ENCODE peak calls at places on chromosomes 13 and 19, in seven cellular contexts. Y, M, X, P, Q, L and A are unnamed samples.

GRCh38 chr19:45769054-45769782 is at the start of gene SIX5:
- DNase-seq in Y (peak; percentile 99), M (peak; percentile 89), X (peak; percentile 98), P (peak; percentile 99), Q (peak; percentile 97), L (peak; percentile 99), A (peak; percentile 100)

GRCh38 chr13:102726430-102726829 is 31.6 kb upstream of the METTL21C start:
- DNase-seq in Y (no peak), M (peak; percentile 34), X (no peak), P (no peak), Q (no peak), L (no peak), A (no peak)

GRCh38 chr13:101545521-101545920 is 93.0 kb downstream of the ITGBL1 start:
- DNase-seq in Y (no peak), M (no peak), X (no peak), P (no peak), Q (peak; percentile 35), L (no peak), A (no peak)

GRCh38 chr19:33746159-33746558 is 50.5 kb upstream of the KCTD15 start:
- DNase-seq in Y (no peak), M (no peak), X (no peak), P (no peak), Q (no peak), L (no peak), A (no peak)

GRCh38 chr13:87736849-87737400 is 65.8 kb downstream of the SLITRK5 start:
- DNase-seq in Y (no peak), M (peak; percentile 2), X (no peak), P (no peak), Q (no peak), L (no peak), A (no peak)

GRCh38 chr13:66312312-66313087 is 917.6 kb downstream of the PCDH9 start:
- DNase-seq in Y (peak; percentile 85), M (no peak), X (peak; percentile 42), P (no peak), Q (peak; percentile 74), L (no peak), A (no peak)

GRCh38 chr13:110950819-110951570 is 36.1 kb upstream of the ANKRD10 start:
- DNase-seq in Y (no peak), M (no peak), X (no peak), P (no peak), Q (no peak), L (no peak), A (no peak)

GRCh38 chr19:44645407-44646048 is 1.8 kb downstream of the PVR start:
- DNase-seq in Y (no peak), M (no peak), X (no peak), P (peak; percentile 7), Q (no peak), L (no peak), A (no peak)

GRCh38 chr19:51158474-51159129 is 16.5 kb downstream of the SIGLEC7 start:
- DNase-seq in Y (peak; percentile 42), M (peak; percentile 33), X (peak; percentile 8), P (no peak), Q (peak; percentile 3), L (no peak), A (peak; percentile 88)

GRCh38 chr19:50314724-50315700 is 14.2 kb downstream of the KCNC3 start:
- DNase-seq in Y (no peak), M (no peak), X (no peak), P (no peak), Q (no peak), L (no peak), A (no peak)

GRCh38 chr19:31568724-31569123 is 219.5 kb upstream of the TSHZ3 start:
- DNase-seq in Y (no peak), M (no peak), X (no peak), P (no peak), Q (no peak), L (peak; percentile 38), A (no peak)

GRCh38 chr13:23715762-23716235 is 145.6 kb downstream of the TNFRSF19 start:
- DNase-seq in Y (no peak), M (no peak), X (no peak), P (no peak), Q (no peak), L (no peak), A (peak; percentile 43)

GRCh38 chr13:23711355-23711754 is 141.1 kb downstream of the TNFRSF19 start:
- DNase-seq in Y (no peak), M (no peak), X (no peak), P (no peak), Q (no peak), L (no peak), A (no peak)

GRCh38 chr13:23714672-23715071 is 144.5 kb downstream of the TNFRSF19 start:
- DNase-seq in Y (no peak), M (no peak), X (no peak), P (no peak), Q (no peak), L (no peak), A (no peak)

GRCh38 chr13:23718916-23719470 is 148.8 kb downstream of the TNFRSF19 start:
- DNase-seq in Y (no peak), M (no peak), X (no peak), P (no peak), Q (no peak), L (no peak), A (no peak)

DNA sequence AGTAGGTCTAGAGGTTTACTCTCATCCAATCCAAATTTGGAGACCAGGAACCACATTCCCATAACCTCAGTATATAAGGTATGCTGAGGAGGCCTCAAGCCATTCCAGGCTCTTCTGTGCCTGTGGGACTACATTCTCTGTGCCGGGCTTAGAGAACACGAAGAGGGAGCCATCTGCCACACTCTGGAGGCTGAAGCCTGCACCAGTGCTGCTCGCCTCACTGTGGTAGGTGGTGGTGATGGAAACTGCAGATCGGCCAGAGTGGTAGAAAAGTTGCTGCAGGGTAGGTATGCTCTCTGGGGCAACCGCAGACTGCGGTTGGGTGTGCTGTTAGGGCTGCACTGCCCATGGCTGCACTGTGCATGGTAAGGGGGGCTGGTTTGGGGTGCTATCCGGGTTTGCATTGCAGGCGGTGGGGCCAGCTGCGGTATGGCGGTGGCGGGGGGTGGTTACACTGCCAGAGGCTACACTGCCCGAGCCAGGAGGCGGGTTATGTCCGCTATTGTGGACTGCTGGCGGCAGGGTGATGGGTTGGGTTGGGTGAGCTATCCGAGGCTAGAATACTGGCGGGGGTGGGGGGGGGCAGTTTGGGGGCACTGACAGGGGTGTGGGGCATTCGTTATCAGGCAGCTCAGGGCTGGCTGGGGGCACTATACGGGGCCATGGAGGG is 145.0 kb downstream of the TNFRSF19 start:
- DNase-seq in Y (no peak), M (no peak), X (no peak), P (no peak), Q (no peak), L (no peak), A (no peak)
- TF ChIP-seq CTCF in Y (no peak), M (no peak), X (no peak), P (no peak), Q (no peak), L (no peak), A (no peak)

DNA sequence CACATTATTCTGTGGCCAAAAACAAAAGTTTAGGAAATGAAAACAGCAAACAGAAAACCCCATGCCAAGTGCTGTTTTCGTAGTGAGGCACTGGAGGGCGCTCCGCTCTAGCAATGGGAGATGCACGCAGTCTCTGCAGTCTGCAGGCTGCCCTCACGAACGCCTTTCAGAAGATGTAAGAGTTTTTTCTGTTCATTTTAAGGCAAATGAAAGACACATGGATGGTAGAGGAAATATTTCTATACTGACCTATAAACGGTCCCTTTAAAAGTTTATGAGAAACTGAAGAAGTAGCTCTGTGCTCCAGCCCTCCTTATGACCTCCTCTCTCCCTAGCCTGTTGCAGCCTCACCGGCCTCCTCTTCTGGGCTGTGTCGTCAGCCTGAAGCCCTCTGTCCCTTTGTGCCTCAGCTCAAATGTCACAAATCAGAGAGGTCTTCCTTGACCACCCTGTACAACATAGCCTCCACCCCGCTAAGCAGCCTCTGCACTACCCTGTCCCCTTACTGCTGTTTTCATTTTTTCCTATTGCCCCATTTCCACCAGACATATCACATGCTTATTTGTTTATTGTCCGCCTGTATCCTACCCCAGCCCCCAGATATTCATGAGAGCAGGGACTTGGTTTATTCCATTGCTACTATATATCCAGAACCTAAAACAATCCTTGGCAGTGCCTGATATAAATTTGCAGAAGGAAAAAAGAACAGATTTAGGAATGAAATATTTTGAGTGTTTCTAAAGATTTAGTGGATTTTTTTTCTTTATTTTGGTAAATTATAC is 116.4 kb downstream of the TM9SF2 start:
- DNase-seq in Y (peak; percentile 65), M (no peak), X (peak; percentile 54), P (peak; percentile 70), Q (peak; percentile 53), L (peak; percentile 76), A (peak; percentile 10)
- TF ChIP-seq CTCF in Y (peak; percentile 85), M (peak; percentile 52), X (peak; percentile 88), P (peak; percentile 69), Q (peak; percentile 91), L (peak; percentile 85), A (no peak)

GRCh38 chr13:112883241-112883945 is 85.6 kb upstream of the MCF2L start:
- DNase-seq in Y (no peak), M (no peak), X (no peak), P (peak; percentile 37), Q (no peak), L (no peak), A (no peak)

GRCh38 chr13:112887557-112887991 is 81.4 kb upstream of the MCF2L start:
- DNase-seq in Y (no peak), M (no peak), X (no peak), P (peak; percentile 49), Q (no peak), L (no peak), A (no peak)

GRCh38 chr13:112887151-112887550 is 81.9 kb upstream of the MCF2L start:
- DNase-seq in Y (no peak), M (no peak), X (no peak), P (peak; percentile 50), Q (no peak), L (no peak), A (no peak)

GRCh38 chr13:112885782-112886268 is 83.2 kb upstream of the MCF2L start:
- DNase-seq in Y (peak; percentile 89), M (peak; percentile 74), X (peak; percentile 77), P (peak; percentile 94), Q (peak; percentile 89), L (peak; percentile 86), A (peak; percentile 29)

GRCh38 chr13:112885242-112885781 is 83.7 kb upstream of the MCF2L start:
- DNase-seq in Y (no peak), M (no peak), X (no peak), P (no peak), Q (no peak), L (no peak), A (no peak)
- TF ChIP-seq CTCF in Y (no peak), M (no peak), X (no peak), P (no peak), Q (no peak), L (no peak), A (no peak)

DNA sequence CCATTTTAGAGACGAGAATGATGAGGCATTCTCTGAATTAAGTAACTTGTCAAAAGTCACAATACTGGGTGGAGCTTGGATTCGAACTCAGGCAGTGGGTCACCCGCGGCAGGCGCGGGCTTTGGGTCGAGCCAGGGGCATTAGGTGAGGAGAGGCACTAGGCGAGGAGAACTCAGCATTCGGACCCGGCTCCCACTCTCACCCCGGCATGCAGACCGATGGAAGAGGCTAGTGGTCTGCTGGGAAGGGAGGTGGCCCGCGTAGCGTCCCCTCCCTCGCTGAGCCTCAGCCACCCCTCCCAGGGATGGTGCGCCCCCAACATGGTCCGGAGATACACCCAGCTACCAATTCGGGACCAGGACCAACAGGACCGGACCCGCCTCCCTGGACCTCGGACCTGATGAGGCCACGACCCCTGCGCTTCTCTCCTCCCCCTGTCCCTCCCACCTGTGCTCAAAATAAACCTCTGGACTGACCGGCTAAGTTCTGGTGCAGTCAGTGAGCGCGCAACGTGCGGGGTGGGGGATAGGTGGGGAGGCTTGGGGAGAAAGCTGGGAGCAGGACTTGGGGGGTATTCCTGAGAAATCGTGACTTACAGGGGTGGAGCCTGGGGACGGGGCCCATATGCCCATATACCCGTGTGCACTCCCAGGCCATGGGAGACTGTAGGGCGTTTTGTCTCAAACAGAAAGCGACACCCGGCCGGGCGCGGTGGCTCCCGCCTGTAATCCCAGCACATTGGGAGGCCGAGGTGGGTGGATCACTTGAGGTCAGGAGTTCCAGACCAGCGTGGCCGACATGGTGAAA is 1.3 kb upstream of the SNAPC2 start:
- DNase-seq in Y (no peak), M (no peak), X (no peak), P (peak; percentile 91), Q (no peak), L (no peak), A (no peak)
- TF ChIP-seq CTCF in Y (no peak), M (no peak), X (no peak), P (no peak), Q (no peak), L (no peak), A (no peak)